ENCODE peak calls at places on chromosomes 5 and 9, in ten cellular contexts. V is ovary, L is cardiac muscle cell, Z is mammary epithelial cell, K is endothelial cell of umbilical vein, E is iPS DF 6.9, O is HCT116, C is neuronal stem cell, G is GM23248, D is RWPE1. H is an unnamed sample.

GRCh38 chr5:69335341-69335975 is 2.9 kb upstream of the CCDC125 start:
- DNase-seq in V (no peak), L (no peak), Z (peak), K (no peak), E (no peak), O (no peak), C (no peak), G (peak), D (no peak), H (no peak)

GRCh38 chr5:149240354-149240998 is 31.2 kb upstream of the AFAP1L1 start:
- DNase-seq in V (no peak), L (no peak), Z (no peak), K (no peak), E (no peak), O (no peak), C (no peak), G (no peak), D (no peak), H (no peak)

GRCh38 chr5:132463808-132464154 is 26.8 kb downstream of the IRF1 start:
- DNase-seq in V (no peak), L (no peak), Z (no peak), K (no peak), E (no peak), O (no peak), C (no peak), G (no peak), D (no peak), H (no peak)

GRCh38 chr5:180806351-180807011 is 3.9 kb upstream of the MGAT1 start:
- DNase-seq in V (peak), L (no peak), Z (no peak), K (no peak), E (no peak), O (no peak), C (no peak), G (no peak), D (no peak), H (no peak)

GRCh38 chr5:93681432-93681831 is 60.0 kb downstream of the POU5F2 start:
- DNase-seq in V (no peak), L (no peak), Z (no peak), K (no peak), E (no peak), O (no peak), C (no peak), G (peak), D (no peak), H (no peak)

GRCh38 chr5:59745422-59745863 is 148.1 kb downstream of the PDE4D start:
- DNase-seq in V (no peak), L (no peak), Z (peak), K (no peak), E (no peak), O (no peak), C (no peak), G (peak), D (peak), H (no peak)

GRCh38 chr5:61348437-61348836 is 16.4 kb downstream of the ZSWIM6 start:
- DNase-seq in V (no peak), L (no peak), Z (no peak), K (no peak), E (no peak), O (no peak), C (no peak), G (no peak), D (no peak), H (no peak)

GRCh38 chr5:40654377-40655006 is 25.2 kb upstream of the PTGER4 start:
- DNase-seq in V (no peak), L (no peak), Z (no peak), K (no peak), E (no peak), O (no peak), C (no peak), G (peak), D (no peak), H (no peak)

GRCh38 chr9:27422435-27422834 is 101.7 kb upstream of the IFNK start:
- DNase-seq in V (no peak), L (no peak), Z (no peak), K (no peak), E (no peak), O (no peak), C (no peak), G (no peak), D (no peak), H (no peak)

GRCh38 chr9:92711844-92712243 is 41.9 kb upstream of the IPPK start:
- DNase-seq in V (no peak), L (no peak), Z (no peak), K (no peak), E (no peak), O (no peak), C (no peak), G (no peak), D (no peak), H (no peak)

GRCh38 chr9:134374301-134375010 is 48.2 kb downstream of the RXRA start:
- DNase-seq in V (no peak), L (no peak), Z (no peak), K (no peak), E (no peak), O (no peak), C (no peak), G (no peak), D (no peak), H (no peak)

GRCh38 chr5:140632366-140633080 is 452 bp downstream of the CD14 start:
- DNase-seq in V (peak), L (no peak), Z (peak), K (peak), E (no peak), O (no peak), C (no peak), G (peak), D (no peak), H (no peak)

GRCh38 chr5:156367602-156368001 is 40.6 kb downstream of the SGCD start:
- DNase-seq in V (no peak), L (no peak), Z (no peak), K (no peak), E (no peak), O (no peak), C (no peak), G (peak), D (no peak), H (no peak)

GRCh38 chr5:40585537-40586267 is 94.0 kb upstream of the PTGER4 start:
- DNase-seq in V (no peak), L (no peak), Z (no peak), K (no peak), E (no peak), O (no peak), C (no peak), G (no peak), D (no peak), H (no peak)

GRCh38 chr5:113606298-113607134 is 93.0 kb downstream of the YTHDC2 start:
- DNase-seq in V (peak), L (peak), Z (peak), K (peak), E (peak), O (peak), C (peak), G (peak), D (peak), H (peak)

GRCh38 chr9:79145442-79145841 is 426.3 kb upstream of the TLE4 start:
- DNase-seq in V (no peak), L (no peak), Z (no peak), K (no peak), E (no peak), O (no peak), C (no peak), G (no peak), D (no peak), H (no peak)

GRCh38 chr5:10215366-10215765 is 34.3 kb downstream of the ATPSCKMT start:
- DNase-seq in V (no peak), L (no peak), Z (no peak), K (no peak), E (no peak), O (no peak), C (no peak), G (no peak), D (no peak), H (no peak)

GRCh38 chr9:136754059-136754572 is 3.9 kb downstream of the LCN8 start:
- DNase-seq in V (no peak), L (no peak), Z (no peak), K (no peak), E (no peak), O (no peak), C (no peak), G (no peak), D (no peak), H (no peak)

GRCh38 chr9:121269888-121270254 is 1.9 kb downstream of the GSN start:
- DNase-seq in V (no peak), L (no peak), Z (peak), K (no peak), E (no peak), O (no peak), C (no peak), G (peak), D (no peak), H (no peak)

GRCh38 chr5:175920506-175920865 is 47.6 kb downstream of the THOC3 start:
- DNase-seq in V (no peak), L (no peak), Z (no peak), K (no peak), E (no peak), O (no peak), C (no peak), G (peak), D (no peak), H (no peak)

GRCh38 chr5:54469655-54470054 is 14.2 kb downstream of the HSPB3 start:
- DNase-seq in V (no peak), L (no peak), Z (no peak), K (no peak), E (no peak), O (no peak), C (no peak), G (peak), D (no peak), H (no peak)

GRCh38 chr5:57736716-57737115 is 254.1 kb upstream of the ACTBL2 start:
- DNase-seq in V (no peak), L (no peak), Z (no peak), K (peak), E (no peak), O (no peak), C (no peak), G (peak), D (no peak), H (no peak)

GRCh38 chr9:134991808-134992754 is 74.4 kb upstream of the FCN1 start:
- DNase-seq in V (no peak), L (no peak), Z (no peak), K (no peak), E (no peak), O (no peak), C (no peak), G (no peak), D (no peak), H (no peak)

GRCh38 chr9:83512621-83513020 is 25.6 kb downstream of the FRMD3 start:
- DNase-seq in V (no peak), L (no peak), Z (no peak), K (no peak), E (no peak), O (no peak), C (no peak), G (no peak), D (no peak), H (no peak)

GRCh38 chr5:172336666-172337310 is 53.2 kb upstream of the UBTD2 start:
- DNase-seq in V (no peak), L (no peak), Z (no peak), K (no peak), E (no peak), O (no peak), C (no peak), G (no peak), D (no peak), H (no peak)

GRCh38 chr9:93290495-93291434 is 106.8 kb downstream of the WNK2 start:
- DNase-seq in V (no peak), L (no peak), Z (no peak), K (no peak), E (no peak), O (no peak), C (no peak), G (no peak), D (no peak), H (no peak)

GRCh38 chr9:129464972-129465833 is 155.7 kb downstream of the C9orf50 start:
- DNase-seq in V (peak), L (no peak), Z (peak), K (no peak), E (no peak), O (no peak), C (no peak), G (peak), D (no peak), H (no peak)

GRCh38 chr5:89253931-89254330 is 370.9 kb upstream of the MEF2C start:
- DNase-seq in V (no peak), L (no peak), Z (no peak), K (no peak), E (no peak), O (no peak), C (no peak), G (peak), D (no peak), H (no peak)

GRCh38 chr5:113489299-113489698 is 1.0 kb upstream of the MCC start:
- DNase-seq in V (no peak), L (no peak), Z (peak), K (peak), E (no peak), O (peak), C (no peak), G (peak), D (peak), H (no peak)

GRCh38 chr9:36169166-36169565 is at the start of gene CCIN:
- DNase-seq in V (no peak), L (no peak), Z (no peak), K (no peak), E (no peak), O (no peak), C (no peak), G (no peak), D (no peak), H (no peak)

GRCh38 chr9:133342570-133342969 is 5.4 kb downstream of the MED22 start:
- DNase-seq in V (no peak), L (no peak), Z (no peak), K (no peak), E (no peak), O (no peak), C (no peak), G (no peak), D (no peak), H (no peak)

GRCh38 chr9:10045598-10045997 is 567.2 kb downstream of the PTPRD start:
- DNase-seq in V (no peak), L (peak), Z (peak), K (peak), E (no peak), O (no peak), C (peak), G (peak), D (no peak), H (no peak)

GRCh38 chr9:131776473-131776872 is 36.6 kb upstream of the RAPGEF1 start:
- DNase-seq in V (no peak), L (peak), Z (no peak), K (peak), E (peak), O (peak), C (peak), G (peak), D (peak), H (no peak)

GRCh38 chr5:80963521-80963895 is 3.3 kb downstream of the RASGRF2 start:
- DNase-seq in V (no peak), L (no peak), Z (no peak), K (no peak), E (no peak), O (no peak), C (no peak), G (no peak), D (no peak), H (no peak)

GRCh38 chr9:103014242-103014641 is 19.1 kb downstream of the CYLC2 start:
- DNase-seq in V (no peak), L (no peak), Z (no peak), K (no peak), E (no peak), O (no peak), C (no peak), G (no peak), D (no peak), H (no peak)

DNA sequence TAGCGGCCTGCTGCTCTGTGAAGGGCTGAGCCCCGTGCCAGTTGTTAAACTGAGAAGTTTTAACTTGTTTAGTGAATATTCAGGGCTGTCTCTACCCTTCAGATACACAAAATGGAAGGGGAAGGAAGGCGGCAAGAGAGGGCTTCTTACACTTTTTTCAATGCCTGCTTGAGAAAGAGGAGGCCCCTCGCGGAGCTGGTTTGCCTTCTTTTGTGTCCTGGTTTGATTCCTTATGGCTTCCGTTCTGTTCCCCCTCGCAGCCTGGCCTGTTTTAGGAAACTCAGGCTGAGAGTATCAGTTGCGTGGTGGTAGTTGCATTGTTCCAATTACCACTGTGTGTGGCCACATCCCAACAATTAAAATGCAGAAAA is 1.0 kb downstream of the FAM53C start:
- DNase-seq in V (no peak), L (no peak), Z (no peak), K (peak), E (no peak), O (no peak), C (no peak), G (peak), D (no peak), H (no peak)
- H3K27ac ChIP-seq in V (peak), L (peak), Z (peak), K (peak), E (no peak), O (peak), C (peak), G (peak), D (peak), H (peak)

GRCh38 chr9:112218908-112219307 is 43.8 kb upstream of the SUSD1 start:
- DNase-seq in V (no peak), L (no peak), Z (no peak), K (no peak), E (no peak), O (no peak), C (no peak), G (no peak), D (no peak), H (no peak)

GRCh38 chr9:112226091-112226490 is 51.0 kb upstream of the SUSD1 start:
- DNase-seq in V (no peak), L (no peak), Z (no peak), K (no peak), E (no peak), O (no peak), C (no peak), G (no peak), D (no peak), H (no peak)

DNA sequence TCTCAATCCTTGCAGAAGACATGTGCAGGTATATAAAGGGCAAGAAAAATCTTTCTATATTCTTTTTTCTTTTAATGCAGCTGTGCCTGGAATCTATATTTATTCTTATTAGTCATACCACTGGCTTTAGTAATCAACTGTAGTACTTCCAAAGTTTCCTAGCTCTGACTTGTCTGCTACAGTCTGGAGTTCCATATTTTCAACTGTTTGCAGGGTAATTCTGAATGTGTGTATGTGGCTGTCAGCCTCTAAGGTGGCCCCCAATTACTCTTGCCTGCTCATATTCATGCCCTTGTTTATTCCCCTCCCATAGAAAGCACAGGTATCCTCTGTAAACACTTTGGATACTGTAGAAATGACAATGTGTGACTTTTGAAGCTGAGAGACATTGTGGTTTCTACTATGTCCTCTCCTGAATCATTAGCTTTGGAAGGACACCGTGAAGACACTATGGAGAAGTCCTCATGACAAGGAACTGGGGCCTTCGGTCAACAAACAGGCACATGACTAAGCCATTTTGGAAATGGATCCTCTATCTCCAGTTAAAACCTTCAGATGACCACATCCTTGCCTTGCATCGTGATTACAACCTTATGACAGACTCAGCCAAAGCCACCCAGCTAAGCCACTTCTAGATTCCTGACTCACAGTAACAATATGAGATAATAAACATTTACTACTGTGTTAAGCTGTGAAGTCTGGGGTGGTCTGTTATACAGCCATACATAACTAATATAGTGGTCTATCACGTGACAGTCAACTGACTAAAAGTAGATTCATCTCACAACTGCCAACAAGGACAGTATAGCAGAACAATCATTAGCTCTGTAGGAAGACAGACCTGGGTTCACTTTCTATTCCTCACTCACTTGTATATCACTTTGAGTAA is 49.5 kb upstream of the SUSD1 start:
- DNase-seq in V (no peak), L (no peak), Z (peak), K (no peak), E (no peak), O (no peak), C (no peak), G (peak), D (no peak), H (no peak)
- H3K27ac ChIP-seq in V (no peak), L (no peak), Z (no peak), K (no peak), E (no peak), O (no peak), C (no peak), G (peak), D (no peak), H (no peak)

GRCh38 chr5:322281-322941 is 897 bp downstream of the AHRR start:
- DNase-seq in V (no peak), L (no peak), Z (no peak), K (peak), E (no peak), O (no peak), C (no peak), G (peak), D (no peak), H (no peak)

GRCh38 chr5:322942-323879 is 1.7 kb downstream of the AHRR start:
- DNase-seq in V (no peak), L (no peak), Z (no peak), K (no peak), E (no peak), O (no peak), C (no peak), G (peak), D (no peak), H (no peak)

GRCh38 chr5:320524-321232 is 836 bp upstream of the AHRR start:
- DNase-seq in V (no peak), L (no peak), Z (no peak), K (no peak), E (no peak), O (no peak), C (no peak), G (no peak), D (no peak), H (no peak)

GRCh38 chr5:321233-321725 is at the start of gene AHRR:
- DNase-seq in V (no peak), L (peak), Z (peak), K (peak), E (no peak), O (no peak), C (peak), G (peak), D (peak), H (no peak)

GRCh38 chr5:321726-322251 is 275 bp downstream of the AHRR start:
- DNase-seq in V (no peak), L (no peak), Z (no peak), K (no peak), E (no peak), O (no peak), C (no peak), G (peak), D (no peak), H (no peak)
- H3K27ac ChIP-seq in V (no peak), L (no peak), Z (no peak), K (peak), E (no peak), O (no peak), C (no peak), G (peak), D (peak), H (no peak)

DNA sequence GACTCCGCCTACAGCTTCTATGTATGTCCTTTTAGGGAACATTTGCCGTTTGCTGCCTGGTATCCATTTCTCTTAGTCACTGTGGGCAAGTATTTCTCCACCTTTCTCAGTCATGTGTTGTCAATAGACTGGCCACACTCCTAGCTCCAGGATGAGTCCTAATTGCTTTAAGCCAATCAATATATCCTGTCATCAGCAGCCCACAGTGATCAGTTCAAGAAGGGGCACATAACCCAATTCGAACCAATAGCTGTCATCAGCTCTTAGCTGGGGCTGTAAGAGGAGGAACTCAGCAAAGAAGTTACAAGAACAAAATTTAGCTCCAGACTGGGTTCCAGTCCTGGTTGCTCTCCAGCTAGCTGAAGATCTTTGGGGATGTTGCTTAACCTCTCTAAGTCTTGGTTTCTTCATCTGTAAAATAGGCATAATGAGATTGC is 70.7 kb upstream of the MAN2A1 start:
- DNase-seq in V (no peak), L (no peak), Z (peak), K (no peak), E (no peak), O (no peak), C (no peak), G (no peak), D (no peak), H (no peak)
- H3K27ac ChIP-seq in V (no peak), L (no peak), Z (no peak), K (no peak), E (no peak), O (no peak), C (no peak), G (no peak), D (no peak), H (peak)

GRCh38 chr9:104991144-104991953 is 63.4 kb upstream of the ABCA1 start:
- DNase-seq in V (peak), L (peak), Z (peak), K (peak), E (no peak), O (peak), C (peak), G (peak), D (peak), H (no peak)
- H3K27ac ChIP-seq in V (peak), L (peak), Z (peak), K (peak), E (no peak), O (peak), C (peak), G (peak), D (peak), H (peak)

H was measured in caudate nucleus.